ENCODE peak calls at places on chromosome 21, in four cellular contexts. U, C, P and N are unnamed samples.

GRCh38 chr21:31877558-31877957 is 4.7 kb downstream of the HUNK start:
- DNase-seq in P (no peak), U (no peak), C (no peak), N (no peak)

GRCh38 chr21:24844672-24845071 is 762.6 kb downstream of the MRPL39 start:
- DNase-seq in C (no peak), P (no peak), U (no peak), N (no peak)

GRCh38 chr21:16193758-16194606 is 464.2 kb downstream of the USP25 start:
- DNase-seq in U (peak; percentile 18), P (peak; percentile 83), C (no peak), N (no peak)

GRCh38 chr21:17930102-17930501 is 110.9 kb upstream of the C21orf91 start:
- DNase-seq in C (no peak), P (no peak), U (no peak), N (no peak)

GRCh38 chr21:35226302-35226701 is 177.2 kb upstream of the RUNX1 start:
- DNase-seq in C (no peak), P (no peak), U (no peak), N (no peak)

GRCh38 chr21:31660134-31660565 is 657 bp downstream of the SOD1 start:
- DNase-seq in P (peak; percentile 54), C (no peak), U (no peak), N (peak; percentile 35)

GRCh38 chr21:39863111-39863510 is 4.1 kb upstream of the PCP4 start:
- DNase-seq in C (no peak), P (no peak), U (peak; percentile 24), N (peak; percentile 25)

GRCh38 chr21:22278366-22278765 is 1280.2 kb downstream of the NCAM2 start:
- DNase-seq in P (no peak), U (no peak), C (no peak), N (no peak)

GRCh38 chr21:39525129-39525528 is 73.4 kb downstream of the SH3BGR start:
- DNase-seq in U (no peak), P (no peak), C (no peak), N (no peak)

GRCh38 chr21:15895142-15896106 is 165.6 kb downstream of the USP25 start:
- DNase-seq in P (no peak), C (no peak), U (no peak), N (no peak)

GRCh38 chr21:32278068-32278467 is 781 bp downstream of the MIS18A start:
- DNase-seq in C (no peak), U (no peak), P (peak; percentile 17), N (no peak)

GRCh38 chr21:34956416-34957316 is 92.4 kb downstream of the RUNX1 start:
- DNase-seq in U (no peak), C (no peak), P (no peak), N (peak; percentile 25)

GRCh38 chr21:26834181-26834945 is 10.8 kb downstream of the ADAMTS1 start:
- DNase-seq in P (no peak), U (no peak), C (no peak), N (no peak)

GRCh38 chr21:34819357-34819999 is 150.7 kb downstream of the CLIC6 start:
- DNase-seq in U (no peak), P (no peak), C (no peak), N (no peak)

GRCh38 chr21:25913488-25913887 is 178.7 kb downstream of the GABPA start:
- DNase-seq in U (no peak), P (no peak), C (no peak), N (no peak)

GRCh38 chr21:40386301-40386911 is 460.6 kb downstream of the DSCAM start:
- DNase-seq in C (no peak), P (peak; percentile 6), U (peak; percentile 66), N (peak; percentile 32)

GRCh38 chr21:33972539-33972938 is 56.9 kb upstream of the ATP5PO start:
- DNase-seq in U (no peak), P (no peak), C (no peak), N (no peak)

GRCh38 chr21:15088483-15088882 is 23.7 kb upstream of the NRIP1 start:
- DNase-seq in C (no peak), P (no peak), U (no peak), N (no peak)

GRCh38 chr21:17359781-17360180 is 153.1 kb upstream of the CXADR start:
- DNase-seq in U (no peak), C (no peak), P (no peak), N (no peak)

GRCh38 chr21:15204140-15204774 is 139.5 kb upstream of the NRIP1 start:
- DNase-seq in C (no peak), U (no peak), P (no peak), N (no peak)

GRCh38 chr21:45253180-45253579 is 34.5 kb downstream of the POFUT2 start:
- DNase-seq in C (no peak), U (peak; percentile 5), P (no peak), N (no peak)
- H3K4me3 ChIP-seq in C (no peak overlapping the region), U (no peak overlapping the region), P (no peak overlapping the region), N (no peak overlapping the region)

GRCh38 chr21:42223826-42224575 is 5.1 kb downstream of the ABCG1 start:
- DNase-seq in C (no peak), P (no peak), U (no peak), N (no peak)

GRCh38 chr21:42227909-42228708 is 9.2 kb downstream of the ABCG1 start:
- DNase-seq in U (peak; percentile 36), P (no peak), C (peak; percentile 92), N (peak; percentile 99)

GRCh38 chr21:42225042-42225441 is 6.1 kb downstream of the ABCG1 start:
- DNase-seq in C (no peak), U (no peak), P (no peak), N (no peak)

GRCh38 chr21:42222821-42223390 is 4.0 kb downstream of the ABCG1 start:
- DNase-seq in C (no peak), U (no peak), P (no peak), N (no peak)

DNA sequence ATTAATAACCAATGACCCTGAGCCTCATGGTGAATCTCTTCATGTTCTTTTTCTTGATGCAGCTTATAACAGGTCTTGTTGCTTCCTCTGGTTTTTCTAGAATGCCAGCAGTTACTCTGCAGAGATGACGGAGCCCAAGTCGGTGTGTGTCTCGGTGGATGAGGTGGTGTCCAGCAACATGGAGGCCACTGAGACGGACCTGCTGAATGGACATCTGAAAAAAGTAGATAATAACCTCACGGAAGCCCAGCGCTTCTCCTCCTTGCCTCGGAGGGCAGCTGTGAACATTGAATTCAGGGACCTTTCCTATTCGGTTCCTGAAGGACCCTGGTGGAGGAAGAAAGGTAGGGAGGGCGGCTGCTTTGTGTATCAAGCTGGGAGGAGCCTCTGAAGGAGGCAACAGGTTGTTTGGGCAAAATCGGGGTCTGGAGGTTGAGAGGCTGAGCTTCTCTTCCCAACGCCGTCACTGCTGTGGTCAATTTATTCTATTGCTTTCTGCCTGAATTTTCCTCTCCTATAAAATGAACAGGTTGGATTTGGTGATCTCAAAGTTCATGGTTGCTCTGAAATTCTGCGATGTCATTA is 6.7 kb downstream of the ABCG1 start:
- DNase-seq in P (no peak), U (no peak), C (no peak), N (no peak)
- H3K4me1 ChIP-seq in P (no peaks in the 10 kb centered on the region), U (no peaks in the 10 kb centered on the region), C (peaks cover 42% of the 10 kb centered on the region), N (peaks cover 8% of the 10 kb centered on the region)

DNA sequence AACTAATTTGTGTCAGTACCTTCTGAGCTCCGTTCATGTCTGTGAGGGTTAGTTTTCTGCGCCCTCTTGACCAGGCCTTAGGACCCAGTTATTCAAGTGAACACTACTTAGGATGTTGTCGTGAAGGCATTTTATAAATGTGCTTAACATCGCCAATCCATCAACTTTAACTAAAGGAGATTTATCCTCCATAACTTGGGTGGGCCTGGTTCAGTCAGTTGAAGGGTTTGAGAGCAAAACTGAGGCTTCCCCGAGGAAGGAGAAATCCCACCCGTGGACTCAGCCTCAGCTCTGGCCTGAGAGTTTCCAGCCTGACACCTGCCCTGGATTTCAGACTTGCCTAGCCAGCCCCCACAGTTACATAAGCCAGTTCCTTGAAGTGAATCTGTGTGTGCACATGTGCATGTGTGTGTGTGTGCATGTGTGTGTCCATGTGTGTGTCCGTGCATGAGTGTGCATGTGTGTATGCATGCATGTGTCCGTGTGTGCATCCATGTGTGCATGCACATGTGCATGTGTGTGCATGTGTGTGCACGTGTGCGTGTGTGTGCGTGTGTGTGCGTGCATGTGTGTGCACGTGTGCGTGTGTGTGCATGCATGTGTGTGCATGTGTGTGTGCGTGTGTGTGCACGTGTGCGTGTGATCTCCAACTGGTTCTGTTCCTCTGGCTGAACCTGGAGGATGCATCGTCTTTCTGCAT is 62.1 kb upstream of the PDE9A start:
- DNase-seq in P (no peak), U (no peak), C (no peak), N (no peak)
- H3K4me3 ChIP-seq in P (no peak overlapping the region), U (no peak overlapping the region), C (no peak overlapping the region), N (no peak overlapping the region)

DNA sequence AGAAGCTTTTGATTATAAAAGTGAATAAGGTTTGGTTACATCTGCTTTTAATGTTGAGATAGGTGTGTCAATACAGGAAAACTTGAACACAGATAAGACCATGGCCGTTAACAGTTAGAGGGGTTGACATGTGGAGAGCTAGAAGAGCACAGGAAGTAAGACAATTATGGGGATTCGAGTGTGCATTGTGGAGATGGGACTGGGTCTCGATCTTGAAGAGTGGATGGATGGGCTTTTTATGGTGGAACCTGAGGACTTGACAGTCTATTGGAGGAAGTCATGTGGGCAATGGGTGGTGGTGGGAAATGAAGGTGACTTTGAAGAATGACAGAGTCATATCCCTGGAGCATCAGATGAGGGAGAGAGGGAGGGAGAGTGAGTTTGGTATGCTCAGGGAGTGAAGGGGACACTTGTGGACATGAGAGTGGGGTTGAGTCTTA is 12.1 kb downstream of the DYRK1A start:
- DNase-seq in P (no peak), U (no peak), C (no peak), N (no peak)
- H3K4me1 ChIP-seq in P (peaks cover 20% of the 10 kb centered on the region), U (peaks cover 32% of the 10 kb centered on the region), C (peaks cover 89% of the 10 kb centered on the region), N (no peaks in the 10 kb centered on the region)

GRCh38 chr21:28884481-28884880 is 108.2 kb downstream of the LTN1 start:
- DNase-seq in C (no peak), U (no peak), P (no peak), N (no peak)
- H3K4me3 ChIP-seq in C (peak overlapping the region; percentile 87), U (peak overlapping the region; percentile 16), P (peak overlapping the region; percentile 50), N (peak overlapping the region; percentile 40)

GRCh38 chr21:36850372-36850771 is 116.1 kb downstream of the HLCS start:
- DNase-seq in U (no peak), C (no peak), P (no peak), N (no peak)
- H3K4me1 ChIP-seq in U (no peaks in the 10 kb centered on the region), C (no peaks in the 10 kb centered on the region), P (peaks cover 8% of the 10 kb centered on the region), N (no peaks in the 10 kb centered on the region)

GRCh38 chr21:45865106-45865835 is 116.3 kb upstream of the COL6A1 start:
- DNase-seq in U (no peak), P (no peak), C (no peak), N (no peak)
- H3K4me3 ChIP-seq in U (no peak overlapping the region), P (no peak overlapping the region), C (no peak overlapping the region), N (no peak overlapping the region)

GRCh38 chr21:43885721-43886120 is 20.7 kb downstream of the AGPAT3 start:
- DNase-seq in P (no peak), C (no peak), U (no peak), N (no peak)

GRCh38 chr21:43884861-43885370 is 19.9 kb downstream of the AGPAT3 start:
- DNase-seq in U (no peak), C (no peak), P (no peak), N (no peak)

GRCh38 chr21:43882952-43883492 is 18.0 kb downstream of the AGPAT3 start:
- DNase-seq in C (no peak), U (no peak), P (no peak), N (no peak)

GRCh38 chr21:43881918-43882317 is 16.9 kb downstream of the AGPAT3 start:
- DNase-seq in P (no peak), U (no peak), C (no peak), N (no peak)

GRCh38 chr21:43884012-43884860 is 19.2 kb downstream of the AGPAT3 start:
- DNase-seq in P (no peak), C (no peak), U (peak; percentile 48), N (peak; percentile 99)
- H3K4me1 ChIP-seq in P (peaks cover 7% of the 10 kb centered on the region), C (peaks cover 37% of the 10 kb centered on the region), U (peaks cover 6% of the 10 kb centered on the region), N (peaks cover 11% of the 10 kb centered on the region)